ENCODE peak calls at places on chromosomes 7 and 10, in eight cellular contexts. One of them, this sample, is unnamed. For H3K4me1, the result is how much of the 10 kb centered on the place peaks cover.

GRCh38 chr10:47294057-47294456 is 5.9 kb upstream of the GDF10 start:
- DNase-seq in cardiac muscle cell: no peak
- DNase-seq in upper lobe of right lung: no peak
- DNase-seq in A549: no peak
- DNase-seq in psoas muscle: no peak
- DNase-seq in lung: no peak
- DNase-seq in fibroblast of lung: no peak
- DNase-seq in GM23338: no peak
- DNase-seq in this sample: no peak

GRCh38 chr10:69413221-69413865 is 3.4 kb downstream of the TACR2 start:
- DNase-seq in psoas muscle: peak
- DNase-seq in lung: no peak
- DNase-seq in cardiac muscle cell: peak
- DNase-seq in A549: peak
- DNase-seq in fibroblast of lung: peak
- DNase-seq in GM23338: peak
- DNase-seq in upper lobe of right lung: no peak
- DNase-seq in this sample: no peak

GRCh38 chr7:23918856-23919255 is 208.8 kb downstream of the STK31 start:
- DNase-seq in psoas muscle: no peak
- DNase-seq in A549: no peak
- DNase-seq in fibroblast of lung: peak
- DNase-seq in GM23338: peak
- DNase-seq in cardiac muscle cell: no peak
- DNase-seq in lung: no peak
- DNase-seq in upper lobe of right lung: no peak
- DNase-seq in this sample: no peak

GRCh38 chr7:3302681-3303320 is 1.7 kb downstream of the SDK1 start:
- DNase-seq in upper lobe of right lung: no peak
- DNase-seq in lung: no peak
- DNase-seq in GM23338: no peak
- DNase-seq in fibroblast of lung: peak
- DNase-seq in cardiac muscle cell: no peak
- DNase-seq in psoas muscle: no peak
- DNase-seq in A549: no peak
- DNase-seq in this sample: no peak

GRCh38 chr10:124677871-124678565 is 66.2 kb downstream of the FAM53B start:
- DNase-seq in lung: no peak
- DNase-seq in A549: no peak
- DNase-seq in upper lobe of right lung: no peak
- DNase-seq in psoas muscle: peak
- DNase-seq in GM23338: no peak
- DNase-seq in fibroblast of lung: peak
- DNase-seq in cardiac muscle cell: peak
- DNase-seq in this sample: no peak

GRCh38 chr7:80324032-80324431 is 187.8 kb downstream of the GNAT3 start:
- DNase-seq in fibroblast of lung: peak
- DNase-seq in cardiac muscle cell: no peak
- DNase-seq in GM23338: no peak
- DNase-seq in A549: no peak
- DNase-seq in psoas muscle: no peak
- DNase-seq in upper lobe of right lung: no peak
- DNase-seq in lung: no peak
- DNase-seq in this sample: no peak

GRCh38 chr7:47402941-47403340 is 179.0 kb downstream of the TNS3 start:
- DNase-seq in lung: no peak
- DNase-seq in GM23338: peak
- DNase-seq in psoas muscle: peak
- DNase-seq in upper lobe of right lung: peak
- DNase-seq in A549: no peak
- DNase-seq in cardiac muscle cell: no peak
- DNase-seq in fibroblast of lung: no peak
- DNase-seq in this sample: no peak

GRCh38 chr7:158564648-158565005 is 23.0 kb downstream of the PTPRN2 start:
- DNase-seq in GM23338: no peak
- DNase-seq in lung: no peak
- DNase-seq in psoas muscle: no peak
- DNase-seq in cardiac muscle cell: no peak
- DNase-seq in fibroblast of lung: no peak
- DNase-seq in upper lobe of right lung: no peak
- DNase-seq in A549: no peak
- DNase-seq in this sample: no peak

GRCh38 chr7:131103997-131104396 is 223.7 kb upstream of the MKLN1 start:
- DNase-seq in A549: no peak
- DNase-seq in lung: peak
- DNase-seq in fibroblast of lung: peak
- DNase-seq in psoas muscle: no peak
- DNase-seq in cardiac muscle cell: no peak
- DNase-seq in GM23338: no peak
- DNase-seq in upper lobe of right lung: no peak
- DNase-seq in this sample: no peak

GRCh38 chr7:91945476-91945875 is 4.8 kb downstream of the AKAP9 start:
- DNase-seq in fibroblast of lung: peak
- DNase-seq in A549: peak
- DNase-seq in upper lobe of right lung: no peak
- DNase-seq in GM23338: no peak
- DNase-seq in psoas muscle: no peak
- DNase-seq in lung: no peak
- DNase-seq in cardiac muscle cell: no peak
- DNase-seq in this sample: no peak

GRCh38 chr7:47651355-47652317 is 69.7 kb upstream of the TNS3 start:
- DNase-seq in cardiac muscle cell: no peak
- DNase-seq in GM23338: no peak
- DNase-seq in upper lobe of right lung: no peak
- DNase-seq in psoas muscle: no peak
- DNase-seq in fibroblast of lung: peak
- DNase-seq in lung: no peak
- DNase-seq in A549: peak
- DNase-seq in this sample: no peak

GRCh38 chr7:134362587-134363483 is 46.1 kb upstream of the SLC35B4 start:
- DNase-seq in fibroblast of lung: peak
- DNase-seq in upper lobe of right lung: no peak
- DNase-seq in cardiac muscle cell: no peak
- DNase-seq in GM23338: no peak
- DNase-seq in A549: no peak
- DNase-seq in psoas muscle: no peak
- DNase-seq in lung: no peak
- DNase-seq in this sample: no peak

GRCh38 chr10:119289227-119289925 is 82.0 kb downstream of the GRK5 start:
- DNase-seq in cardiac muscle cell: no peak
- DNase-seq in A549: no peak
- DNase-seq in psoas muscle: no peak
- DNase-seq in lung: no peak
- DNase-seq in GM23338: no peak
- DNase-seq in fibroblast of lung: no peak
- DNase-seq in upper lobe of right lung: no peak
- DNase-seq in this sample: no peak

GRCh38 chr7:884191-885003 is 8.0 kb downstream of the GET4 start:
- DNase-seq in fibroblast of lung: no peak
- DNase-seq in upper lobe of right lung: no peak
- DNase-seq in A549: no peak
- DNase-seq in psoas muscle: peak
- DNase-seq in GM23338: no peak
- DNase-seq in lung: no peak
- DNase-seq in cardiac muscle cell: no peak
- DNase-seq in this sample: no peak

GRCh38 chr7:108201766-108202165 is 71.6 kb upstream of the LAMB4 start:
- DNase-seq in lung: no peak
- DNase-seq in upper lobe of right lung: no peak
- DNase-seq in A549: no peak
- DNase-seq in GM23338: no peak
- DNase-seq in cardiac muscle cell: no peak
- DNase-seq in psoas muscle: no peak
- DNase-seq in fibroblast of lung: no peak
- DNase-seq in this sample: no peak

GRCh38 chr10:132549416-132549815 is 11.8 kb downstream of the INPP5A start:
- DNase-seq in psoas muscle: peak
- DNase-seq in upper lobe of right lung: peak
- DNase-seq in A549: no peak
- DNase-seq in cardiac muscle cell: no peak
- DNase-seq in fibroblast of lung: no peak
- DNase-seq in lung: no peak
- DNase-seq in GM23338: no peak
- DNase-seq in this sample: no peak

GRCh38 chr10:132554053-132554990 is 16.7 kb downstream of the INPP5A start:
- DNase-seq in GM23338: no peak
- DNase-seq in A549: no peak
- DNase-seq in cardiac muscle cell: no peak
- DNase-seq in psoas muscle: no peak
- DNase-seq in lung: no peak
- DNase-seq in fibroblast of lung: no peak
- DNase-seq in upper lobe of right lung: peak
- DNase-seq in this sample: no peak

GRCh38 chr10:132550366-132551092 is 12.9 kb downstream of the INPP5A start:
- DNase-seq in lung: no peak
- DNase-seq in fibroblast of lung: no peak
- DNase-seq in A549: no peak
- DNase-seq in cardiac muscle cell: no peak
- DNase-seq in psoas muscle: peak
- DNase-seq in GM23338: no peak
- DNase-seq in upper lobe of right lung: peak
- DNase-seq in this sample: no peak

GRCh38 chr10:132551093-132551807 is 13.7 kb downstream of the INPP5A start:
- DNase-seq in cardiac muscle cell: no peak
- DNase-seq in psoas muscle: no peak
- DNase-seq in upper lobe of right lung: peak
- DNase-seq in fibroblast of lung: no peak
- DNase-seq in lung: no peak
- DNase-seq in A549: no peak
- DNase-seq in GM23338: no peak
- DNase-seq in this sample: no peak

GRCh38 chr10:132551808-132552130 is 14.2 kb downstream of the INPP5A start:
- DNase-seq in cardiac muscle cell: no peak
- DNase-seq in fibroblast of lung: no peak
- DNase-seq in lung: no peak
- DNase-seq in GM23338: no peak
- DNase-seq in psoas muscle: no peak
- DNase-seq in A549: no peak
- DNase-seq in upper lobe of right lung: no peak
- DNase-seq in this sample: no peak
- H3K4me1 ChIP-seq in cardiac muscle cell: under half
- H3K4me1 ChIP-seq in fibroblast of lung: under half
- H3K4me1 ChIP-seq in lung: under half
- H3K4me1 ChIP-seq in GM23338: under half
- H3K4me1 ChIP-seq in psoas muscle: under half
- H3K4me1 ChIP-seq in A549: under half
- H3K4me1 ChIP-seq in upper lobe of right lung: under half
- H3K4me1 ChIP-seq in this sample: under half

GRCh38 chr7:90574136-90574819 is 21.8 kb upstream of the CDK14 start:
- DNase-seq in GM23338: peak
- DNase-seq in upper lobe of right lung: no peak
- DNase-seq in A549: no peak
- DNase-seq in cardiac muscle cell: peak
- DNase-seq in lung: no peak
- DNase-seq in psoas muscle: no peak
- DNase-seq in fibroblast of lung: peak
- DNase-seq in this sample: no peak

GRCh38 chr7:90582164-90582563 is 14.0 kb upstream of the CDK14 start:
- DNase-seq in GM23338: no peak
- DNase-seq in fibroblast of lung: no peak
- DNase-seq in psoas muscle: no peak
- DNase-seq in cardiac muscle cell: no peak
- DNase-seq in A549: no peak
- DNase-seq in upper lobe of right lung: no peak
- DNase-seq in lung: no peak
- DNase-seq in this sample: no peak

GRCh38 chr7:90580051-90580450 is 16.1 kb upstream of the CDK14 start:
- DNase-seq in cardiac muscle cell: no peak
- DNase-seq in fibroblast of lung: no peak
- DNase-seq in lung: no peak
- DNase-seq in upper lobe of right lung: no peak
- DNase-seq in A549: no peak
- DNase-seq in psoas muscle: no peak
- DNase-seq in GM23338: no peak
- DNase-seq in this sample: no peak

GRCh38 chr7:90574820-90575187 is 21.3 kb upstream of the CDK14 start:
- DNase-seq in lung: no peak
- DNase-seq in GM23338: no peak
- DNase-seq in A549: no peak
- DNase-seq in fibroblast of lung: no peak
- DNase-seq in psoas muscle: no peak
- DNase-seq in upper lobe of right lung: no peak
- DNase-seq in cardiac muscle cell: no peak
- DNase-seq in this sample: no peak

DNA sequence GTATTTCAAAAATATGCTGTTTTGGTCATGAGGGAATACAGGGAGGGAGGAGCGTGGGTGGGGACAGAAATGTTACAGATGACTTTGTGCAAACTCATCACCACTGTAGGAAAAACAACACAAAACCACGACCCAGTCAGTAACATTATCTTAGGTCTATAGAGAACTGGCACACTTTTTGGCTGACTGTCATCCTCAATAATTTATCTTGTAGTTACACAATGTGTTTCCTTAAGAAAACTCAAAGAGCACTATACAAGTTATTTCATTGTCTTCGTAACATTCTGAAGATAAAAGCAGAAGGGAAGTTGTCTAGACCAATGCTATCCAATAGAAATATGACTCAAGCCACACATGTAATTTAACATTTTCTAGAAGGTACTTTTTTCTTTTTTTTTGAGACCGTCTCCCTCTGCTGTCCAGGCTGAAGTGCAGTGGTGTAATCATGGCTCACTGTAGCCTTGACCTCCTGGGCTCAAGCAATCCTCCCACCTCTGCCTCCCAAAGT is 16.9 kb upstream of the CDK14 start:
- DNase-seq in cardiac muscle cell: no peak
- DNase-seq in lung: no peak
- DNase-seq in upper lobe of right lung: no peak
- DNase-seq in fibroblast of lung: peak
- DNase-seq in GM23338: no peak
- DNase-seq in A549: no peak
- DNase-seq in psoas muscle: no peak
- DNase-seq in this sample: no peak
- TF ChIP-seq CTCF in cardiac muscle cell: peak
- TF ChIP-seq CTCF in lung: no peak
- TF ChIP-seq CTCF in upper lobe of right lung: no peak
- TF ChIP-seq CTCF in fibroblast of lung: peak
- TF ChIP-seq CTCF in GM23338: no peak
- TF ChIP-seq CTCF in A549: no peak
- TF ChIP-seq CTCF in psoas muscle: no peak
- TF ChIP-seq CTCF in this sample: no peak

GRCh38 chr10:17206210-17206709 is 4.8 kb upstream of the TRDMT1 start:
- DNase-seq in fibroblast of lung: peak
- DNase-seq in lung: no peak
- DNase-seq in GM23338: no peak
- DNase-seq in upper lobe of right lung: no peak
- DNase-seq in A549: peak
- DNase-seq in cardiac muscle cell: no peak
- DNase-seq in psoas muscle: no peak
- DNase-seq in this sample: no peak
- H3K27ac ChIP-seq in fibroblast of lung: peak
- H3K27ac ChIP-seq in lung: peak
- H3K27ac ChIP-seq in GM23338: no peak
- H3K27ac ChIP-seq in upper lobe of right lung: peak
- H3K27ac ChIP-seq in A549: peak
- H3K27ac ChIP-seq in cardiac muscle cell: no peak
- H3K27ac ChIP-seq in psoas muscle: no peak
- H3K27ac ChIP-seq in this sample: no peak

DNA sequence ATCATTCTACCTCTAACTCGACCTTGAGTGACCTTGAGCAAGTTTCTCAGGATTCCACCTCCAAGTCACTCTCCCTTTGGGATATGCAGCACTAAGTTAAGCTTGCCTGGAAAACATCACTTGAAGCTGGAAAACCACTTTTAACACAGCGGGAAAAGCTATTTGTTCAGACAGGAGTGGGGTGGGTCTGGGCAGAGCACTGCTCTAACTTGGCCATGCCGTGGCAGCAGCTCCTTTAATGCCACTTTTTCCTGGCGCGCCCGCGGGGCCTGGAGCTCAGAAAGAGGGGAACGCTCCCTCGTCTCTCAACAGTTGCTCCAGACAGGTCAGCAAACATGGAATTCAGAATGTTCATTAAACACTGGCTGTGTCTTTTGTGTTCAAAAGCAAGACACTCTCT is 35.4 kb downstream of the EGFR start:
- DNase-seq in lung: no peak
- DNase-seq in A549: no peak
- DNase-seq in upper lobe of right lung: no peak
- DNase-seq in GM23338: no peak
- DNase-seq in cardiac muscle cell: no peak
- DNase-seq in fibroblast of lung: no peak
- DNase-seq in psoas muscle: no peak
- DNase-seq in this sample: no peak
- H3K4me1 ChIP-seq in lung: under half
- H3K4me1 ChIP-seq in A549: half or more
- H3K4me1 ChIP-seq in upper lobe of right lung: under half
- H3K4me1 ChIP-seq in GM23338: under half
- H3K4me1 ChIP-seq in cardiac muscle cell: under half
- H3K4me1 ChIP-seq in fibroblast of lung: under half
- H3K4me1 ChIP-seq in psoas muscle: under half
- H3K4me1 ChIP-seq in this sample: half or more

This sample was measured in thoracic aorta.